ENCODE peak calls at places on chromosomes 12 and 14, in five cellular contexts. U is SK-N-SH, S is HepG2, V is GM12878, K is K562. P is an unnamed sample.

GRCh38 chr12:118274066-118274465 is 98.6 kb downstream of the TAOK3 start:
- DNase-seq in U (no peak), S (no peak), V (no peak), K (no peak), P (no peak)

GRCh38 chr12:11482955-11483354 is 87.6 kb upstream of the PRB2 start:
- DNase-seq in U (no peak), S (no peak), V (no peak), K (no peak), P (no peak)

GRCh38 chr12:126899926-126900792 is 1366.8 kb upstream of the TMEM132C start:
- DNase-seq in U (no peak), S (no peak), V (no peak), K (no peak), P (no peak)

GRCh38 chr14:25259470-25259869 is 209.5 kb upstream of the STXBP6 start:
- DNase-seq in U (no peak), S (no peak), V (no peak), K (no peak), P (no peak)

GRCh38 chr14:23513005-23513412 is 38.6 kb downstream of the ZFHX2 start:
- DNase-seq in U (peak), S (no peak), V (no peak), K (no peak), P (no peak)

GRCh38 chr12:19539836-19540235 is 100.5 kb downstream of the AEBP2 start:
- DNase-seq in U (no peak), S (no peak), V (no peak), K (no peak), P (no peak)

GRCh38 chr14:105482486-105483110 is 4.1 kb upstream of the CRIP1 start:
- DNase-seq in U (no peak), S (no peak), V (no peak), K (no peak), P (no peak)

GRCh38 chr14:99568567-99569560 is 35.1 kb downstream of the CCDC85C start:
- DNase-seq in U (no peak), S (no peak), V (no peak), K (no peak), P (no peak)

GRCh38 chr14:24858684-24859083 is 191.3 kb downstream of the STXBP6 start:
- DNase-seq in U (no peak), S (no peak), V (no peak), K (no peak), P (no peak)

GRCh38 chr12:90299121-90299520 is 590.5 kb upstream of the ATP2B1 start:
- DNase-seq in U (no peak), S (no peak), V (peak), K (no peak), P (no peak)

GRCh38 chr12:85697003-85697402 is 139.2 kb downstream of the RASSF9 start:
- DNase-seq in U (no peak), S (no peak), V (no peak), K (no peak), P (no peak)

GRCh38 chr12:76201316-76201715 is 116.8 kb upstream of the NAP1L1 start:
- DNase-seq in U (no peak), S (no peak), V (no peak), K (no peak), P (no peak)

GRCh38 chr14:77804592-77804991 is 4.7 kb downstream of the ADCK1 start:
- DNase-seq in U (no peak), S (peak), V (no peak), K (no peak), P (peak)

GRCh38 chr12:49188205-49188915 is 520 bp downstream of the TUBA1A start:
- DNase-seq in U (peak), S (peak), V (no peak), K (peak), P (peak)

GRCh38 chr12:57101892-57102695 is 9.1 kb downstream of the STAT6 start:
- DNase-seq in U (peak), S (peak), V (no peak), K (peak), P (no peak)

GRCh38 chr12:81329088-81329487 is 251.2 kb downstream of the ACSS3 start:
- DNase-seq in U (no peak), S (peak), V (no peak), K (no peak), P (peak)

GRCh38 chr12:26017484-26018211 is 59.2 kb downstream of the RASSF8 start:
- DNase-seq in U (peak), S (peak), V (no peak), K (peak), P (peak)

GRCh38 chr12:93048646-93049045 is 119.6 kb upstream of the EEA1 start:
- DNase-seq in U (no peak), S (peak), V (no peak), K (no peak), P (no peak)

GRCh38 chr14:101464310-101464983 is 96.8 kb upstream of the DIO3 start:
- DNase-seq in U (no peak), S (no peak), V (no peak), K (no peak), P (no peak)

GRCh38 chr14:31071151-31071550 is 45.0 kb upstream of the STRN3 start:
- DNase-seq in U (no peak), S (no peak), V (no peak), K (no peak), P (no peak)

GRCh38 chr14:74663884-74664283 is 49.0 kb downstream of the AREL1 start:
- DNase-seq in U (no peak), S (no peak), V (no peak), K (no peak), P (no peak)

GRCh38 chr12:42750356-42750755 is 160.8 kb upstream of the PRICKLE1 start:
- DNase-seq in U (no peak), S (no peak), V (no peak), K (no peak), P (no peak)
- TF ChIP-seq FOXM1 in U (no peak), S (no peak), V (no peak), K (no peak), P (no peak)

DNA sequence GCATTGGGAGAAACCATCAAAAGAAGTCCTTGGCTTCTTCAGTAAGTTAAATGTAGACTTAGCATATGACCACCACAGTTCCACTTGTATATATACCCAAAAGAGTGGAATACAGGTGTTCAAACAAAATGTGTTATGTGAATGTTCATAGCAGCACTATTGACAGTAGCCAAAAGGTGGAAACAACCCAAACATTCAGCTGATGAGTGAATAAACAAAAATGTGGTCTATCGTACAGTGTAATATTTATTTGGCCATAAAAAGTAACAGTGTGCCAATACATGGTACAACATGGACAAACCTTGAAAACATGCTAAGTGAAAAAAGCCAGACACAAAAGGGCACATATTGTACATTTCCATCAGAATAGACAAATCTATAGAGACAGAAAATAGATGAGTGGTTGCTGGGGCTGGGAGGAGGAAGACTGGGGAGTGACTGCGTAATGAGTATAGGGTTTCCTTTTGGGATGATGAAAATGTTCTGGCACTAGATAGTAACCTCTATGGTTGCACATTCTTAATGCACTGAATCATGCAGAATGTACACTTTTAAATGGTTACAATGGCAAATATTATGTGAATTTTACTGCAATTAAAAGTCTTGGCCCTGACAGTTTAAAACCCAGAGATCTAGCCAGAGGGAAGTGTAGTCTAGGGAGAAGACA is 5.5 kb downstream of the ERP29 start:
- DNase-seq in U (no peak), S (no peak), V (no peak), K (no peak), P (no peak)
- TF ChIP-seq FOXM1 in U (no peak), S (no peak), V (no peak), K (no peak), P (no peak)

GRCh38 chr12:124395284-124395752 is 100.4 kb downstream of the RFLNA start:
- DNase-seq in U (peak), S (no peak), V (no peak), K (no peak), P (no peak)
- TF ChIP-seq FOXM1 in U (no peak), S (no peak), V (no peak), K (no peak), P (no peak)

DNA sequence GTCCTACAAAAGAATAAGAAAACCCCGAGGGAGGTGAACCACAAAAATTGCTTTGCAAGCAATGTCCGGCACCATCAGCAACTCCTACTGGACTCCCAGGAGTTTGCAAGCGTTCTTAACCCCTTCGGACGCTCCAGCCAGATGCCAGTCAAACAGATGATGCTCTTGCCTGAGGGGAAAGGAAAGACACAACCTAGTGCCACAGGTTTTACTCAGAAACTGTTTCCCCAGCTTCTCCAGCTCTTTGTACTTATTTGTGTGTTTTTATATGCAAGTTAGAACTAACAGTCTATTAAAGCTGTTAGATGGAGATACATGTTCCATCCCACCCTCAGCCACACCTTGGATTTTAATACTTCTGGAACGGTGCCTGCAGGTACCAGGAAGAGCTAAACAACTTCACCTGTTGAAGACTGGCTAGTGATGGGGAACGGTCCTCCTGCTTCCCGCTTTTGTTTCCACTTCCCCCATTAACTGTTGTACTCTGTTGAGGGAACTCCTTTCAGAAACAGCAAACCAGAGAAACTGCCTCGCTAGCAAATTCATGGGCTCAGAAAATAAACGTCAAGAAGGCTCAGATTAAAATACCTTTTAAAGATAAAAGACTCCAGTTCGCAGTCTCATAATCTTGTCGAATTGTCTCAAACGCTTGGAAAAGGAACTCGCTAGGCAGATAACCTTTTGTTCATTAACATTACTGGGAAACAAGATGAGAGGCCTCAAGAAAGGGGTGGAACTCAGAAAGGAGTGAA is 1.1 kb upstream of the FERMT2 start:
- DNase-seq in U (peak), S (peak), V (no peak), K (peak), P (peak)
- TF ChIP-seq FOXM1 in U (no peak), S (no peak), V (no peak), K (no peak), P (no peak)

DNA sequence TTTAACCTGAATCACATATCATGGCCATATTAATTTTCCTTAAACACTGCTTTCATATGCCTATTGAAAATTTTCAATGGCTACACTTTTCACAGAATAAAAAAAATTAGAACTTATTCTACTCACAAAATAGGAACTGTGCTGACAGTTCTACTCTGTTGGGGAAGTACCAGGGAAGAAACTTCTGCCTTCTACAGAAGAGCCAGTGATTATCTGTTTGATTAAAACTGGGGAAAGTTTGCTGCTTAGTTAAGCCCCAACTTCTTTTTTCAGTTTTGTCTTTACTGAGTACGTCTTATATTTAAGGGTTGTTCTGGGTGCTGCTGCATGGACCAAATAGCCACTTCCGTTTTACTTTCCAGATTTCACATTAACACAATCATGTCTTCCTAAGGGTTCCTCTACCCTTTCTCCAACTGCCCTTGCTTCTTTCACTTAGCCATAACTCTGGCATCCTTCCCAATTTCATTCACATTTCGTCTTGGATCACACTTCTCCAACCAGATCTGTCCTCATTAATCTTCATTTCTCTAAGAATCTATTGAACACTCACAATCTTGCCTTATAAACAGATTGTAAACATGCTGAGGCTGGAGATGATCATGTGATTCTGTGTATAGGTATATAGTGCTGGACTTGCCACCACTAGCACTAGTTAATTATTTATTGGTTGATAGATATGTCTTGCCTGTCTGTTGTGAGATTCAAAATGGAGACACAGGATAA is 1.9 kb upstream of the SEL1L start:
- DNase-seq in U (no peak), S (no peak), V (peak), K (no peak), P (no peak)
- TF ChIP-seq FOXM1 in U (no peak), S (no peak), V (no peak), K (no peak), P (no peak)

DNA sequence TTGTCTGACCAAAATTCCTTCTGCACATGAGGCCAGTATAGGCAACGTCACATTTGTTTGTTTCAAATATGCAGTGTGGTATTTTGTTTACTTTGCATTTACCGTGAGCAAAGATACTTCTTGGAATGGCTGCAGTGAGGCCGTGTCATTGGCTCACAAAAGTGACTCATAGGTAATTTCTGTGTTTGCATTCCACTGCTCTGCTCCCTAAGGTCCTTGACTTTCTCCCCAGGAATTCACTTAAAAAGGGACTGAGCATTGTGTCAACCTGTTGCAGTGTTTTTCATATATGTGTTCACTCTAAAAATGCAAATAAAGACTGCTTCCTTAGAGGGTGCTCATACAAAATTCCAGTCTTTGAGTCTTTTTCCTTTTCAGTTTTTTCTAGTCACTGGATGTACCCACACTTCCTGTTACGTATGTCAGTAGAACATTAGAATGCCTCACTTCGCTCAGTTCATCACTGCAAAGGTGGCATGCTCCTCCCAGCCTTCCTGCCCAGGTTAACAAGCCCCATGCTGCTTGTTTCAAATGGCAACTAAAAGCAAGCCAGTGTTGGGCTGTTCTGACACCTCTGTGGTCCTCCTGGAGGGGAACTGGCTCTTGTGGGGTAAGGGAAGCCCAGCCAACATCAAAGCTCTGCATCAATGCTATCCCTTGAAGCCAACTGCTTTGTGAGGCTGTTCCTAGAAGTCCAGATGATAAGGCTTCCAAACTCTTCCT is 9.1 kb downstream of the C12orf76 start:
- DNase-seq in U (no peak), S (peak), V (no peak), K (no peak), P (no peak)
- TF ChIP-seq FOXM1 in U (no peak), S (no peak), V (no peak), K (no peak), P (no peak)